ENCODE peak calls at places on chromosomes 6 and 20, in four cellular contexts. J, C, D and Y are unnamed samples.

GRCh38 chr6:51842487-51843469 is 244.6 kb downstream of the PKHD1 start:
- DNase-seq in J (no peak), C (no peak), D (no peak), Y (peak)

GRCh38 chr6:91453479-91453878 is 866.6 kb upstream of the MAP3K7 start:
- DNase-seq in J (no peak), C (no peak), D (no peak), Y (no peak)

GRCh38 chr20:52200870-52201269 is 9.3 kb upstream of the ZFP64 start:
- DNase-seq in J (no peak), C (no peak), D (no peak), Y (peak)

GRCh38 chr20:14288341-14289330 is 48.8 kb downstream of the FLRT3 start:
- DNase-seq in J (no peak), C (peak), D (peak), Y (no peak)

GRCh38 chr6:150721411-150722266 is 122.0 kb downstream of the PLEKHG1 start:
- DNase-seq in J (no peak), C (no peak), D (no peak), Y (no peak)

GRCh38 chr20:36575066-36575743 is 1.8 kb downstream of the TGIF2 start:
- DNase-seq in J (no peak), C (peak), D (peak), Y (peak)

GRCh38 chr6:143549630-143550268 is 38.2 kb upstream of the FUCA2 start:
- DNase-seq in J (no peak), C (no peak), D (no peak), Y (no peak)

GRCh38 chr6:160111812-160112211 is 9.8 kb upstream of the SLC22A1 start:
- DNase-seq in J (no peak), C (no peak), D (no peak), Y (no peak)

GRCh38 chr20:56628873-56629463 is at the start of gene TFAP2C:
- DNase-seq in J (no peak), C (peak), D (peak), Y (peak)

GRCh38 chr6:137764464-137764863 is 102.6 kb upstream of the TNFAIP3 start:
- DNase-seq in J (peak), C (peak), D (peak), Y (no peak)

GRCh38 chr6:92962846-92963245 is 456.5 kb downstream of the EPHA7 start:
- DNase-seq in J (no peak), C (no peak), D (no peak), Y (peak)

GRCh38 chr20:9149087-9149486 is 80.2 kb downstream of the PLCB4 start:
- DNase-seq in J (no peak), C (no peak), D (no peak), Y (no peak)